ENCODE peak calls at places on chromosomes 11 and 22, in ten cellular contexts. D, B, I, F, T, G, K, Y, H and Q are unnamed samples.

GRCh38 chr11:134686418-134686817 is 274.4 kb upstream of the B3GAT1 start:
- DNase-seq in D (no peak), B (no peak), I (no peak), F (no peak), T (no peak), G (no peak), K (no peak), Y (no peak), H (no peak), Q (no peak)

GRCh38 chr11:19526119-19526518 is 186.5 kb upstream of the NAV2 start:
- DNase-seq in D (no peak), B (no peak), I (no peak), F (no peak), T (no peak), G (no peak), K (no peak), Y (no peak), H (no peak), Q (no peak)

GRCh38 chr11:25094085-25094802 is 597.4 kb downstream of the LUZP2 start:
- DNase-seq in D (no peak), B (no peak), I (no peak), F (no peak), T (no peak), G (no peak), K (no peak), Y (no peak), H (no peak), Q (no peak)

GRCh38 chr11:125512106-125512505 is 16.0 kb upstream of the FEZ1 start:
- DNase-seq in D (no peak), B (no peak), I (no peak), F (no peak), T (no peak), G (no peak), K (no peak), Y (no peak), H (no peak), Q (no peak)

GRCh38 chr11:2775626-2776350 is 76.0 kb upstream of the KCNQ1OT1 start:
- DNase-seq in D (no peak), B (peak; percentile 14), I (no peak), F (no peak), T (no peak), G (no peak), K (peak; percentile 27), Y (no peak), H (no peak), Q (no peak)

GRCh38 chr11:94151903-94152677 is 23.4 kb downstream of the PANX1 start:
- DNase-seq in D (peak; percentile 61), B (no peak), I (no peak), F (peak; percentile 74), T (no peak), G (peak; percentile 96), K (no peak), Y (no peak), H (peak; percentile 89), Q (peak; percentile 50)

GRCh38 chr11:65422633-65423515 is at the start of gene NEAT1:
- DNase-seq in D (peak; percentile 98), B (peak; percentile 100), I (peak; percentile 95), F (peak; percentile 95), T (peak; percentile 74), G (peak; percentile 93), K (peak; percentile 93), Y (peak; percentile 99), H (peak; percentile 87), Q (peak; percentile 96)

GRCh38 chr11:102012946-102013345 is 34.3 kb upstream of the CFAP300 start:
- DNase-seq in D (no peak), B (no peak), I (no peak), F (no peak), T (no peak), G (no peak), K (no peak), Y (no peak), H (peak; percentile 6), Q (no peak)

GRCh38 chr11:76247091-76247490 is 40.8 kb upstream of the WNT11 start:
- DNase-seq in D (no peak), B (no peak), I (no peak), F (no peak), T (no peak), G (no peak), K (no peak), Y (no peak), H (no peak), Q (no peak)

GRCh38 chr22:39348909-39349505 is 784 bp upstream of the SYNGR1 start:
- DNase-seq in D (no peak), B (no peak), I (no peak), F (no peak), T (no peak), G (no peak), K (peak; percentile 56), Y (no peak), H (no peak), Q (no peak)

GRCh38 chr11:114340311-114341131 is 44.3 kb downstream of the NNMT start:
- DNase-seq in D (peak; percentile 88), B (peak; percentile 38), I (peak; percentile 54), F (peak; percentile 85), T (no peak), G (peak; percentile 85), K (peak; percentile 44), Y (no peak), H (peak; percentile 74), Q (no peak)

GRCh38 chr11:13883042-13883441 is 79.5 kb upstream of the SPON1 start:
- DNase-seq in D (no peak), B (peak; percentile 65), I (no peak), F (no peak), T (no peak), G (no peak), K (no peak), Y (no peak), H (no peak), Q (no peak)

GRCh38 chr22:50011447-50012200 is 941 bp downstream of the IL17REL start:
- DNase-seq in D (no peak), B (no peak), I (no peak), F (no peak), T (no peak), G (no peak), K (no peak), Y (no peak), H (no peak), Q (no peak)

GRCh38 chr11:94655291-94655690 is 88.1 kb downstream of the PIWIL4 start:
- DNase-seq in D (no peak), B (no peak), I (no peak), F (no peak), T (no peak), G (no peak), K (no peak), Y (no peak), H (no peak), Q (no peak)

GRCh38 chr11:57476883-57477506 is 16.7 kb downstream of the RTN4RL2 start:
- DNase-seq in D (no peak), B (peak; percentile 67), I (no peak), F (no peak), T (no peak), G (peak; percentile 66), K (no peak), Y (no peak), H (peak; percentile 36), Q (peak; percentile 66)
- TF ChIP-seq CTCF in D (peak; percentile 41), B (peak; percentile 37), I (peak; percentile 38), F (peak; percentile 33), T (peak; percentile 38), G (peak; percentile 61), K (no peak), Y (peak; percentile 59), H (peak; percentile 40), Q (peak; percentile 67)

GRCh38 chr11:30914143-30914762 is 328.1 kb upstream of the MPPED2 start:
- DNase-seq in D (peak; percentile 66), B (peak; percentile 31), I (no peak), F (peak; percentile 64), T (no peak), G (peak; percentile 47), K (peak; percentile 76), Y (no peak), H (peak; percentile 50), Q (peak; percentile 48)
- TF ChIP-seq CTCF in D (peak; percentile 79), B (peak; percentile 12), I (peak; percentile 51), F (peak; percentile 84), T (peak; percentile 65), G (peak; percentile 53), K (peak; percentile 69), Y (no peak), H (peak; percentile 49), Q (peak; percentile 30)

GRCh38 chr11:22730319-22730718 is 63.9 kb downstream of the GAS2 start:
- DNase-seq in D (peak; percentile 15), B (no peak), I (no peak), F (no peak), T (no peak), G (peak; percentile 30), K (no peak), Y (no peak), H (no peak), Q (peak; percentile 14)
- TF ChIP-seq CTCF in D (no peak), B (no peak), I (no peak), F (peak; percentile 20), T (peak; percentile 46), G (peak; percentile 45), K (peak; percentile 34), Y (peak; percentile 52), H (no peak), Q (no peak)

GRCh38 chr22:36855478-36855877 is 5.3 kb upstream of the NCF4 start:
- DNase-seq in D (no peak), B (no peak), I (no peak), F (no peak), T (no peak), G (no peak), K (no peak), Y (no peak), H (no peak), Q (no peak)

GRCh38 chr22:36852056-36852973 is 8.5 kb upstream of the NCF4 start:
- DNase-seq in D (no peak), B (no peak), I (no peak), F (no peak), T (no peak), G (no peak), K (no peak), Y (no peak), H (no peak), Q (no peak)

GRCh38 chr22:36850682-36851081 is 10.1 kb upstream of the NCF4 start:
- DNase-seq in D (no peak), B (no peak), I (no peak), F (no peak), T (no peak), G (no peak), K (no peak), Y (no peak), H (no peak), Q (no peak)

GRCh38 chr22:36856121-36856791 is 4.5 kb upstream of the NCF4 start:
- DNase-seq in D (peak; percentile 90), B (peak; percentile 92), I (peak; percentile 64), F (peak; percentile 74), T (peak; percentile 48), G (peak; percentile 76), K (peak; percentile 86), Y (peak; percentile 98), H (peak; percentile 74), Q (peak; percentile 95)

DNA sequence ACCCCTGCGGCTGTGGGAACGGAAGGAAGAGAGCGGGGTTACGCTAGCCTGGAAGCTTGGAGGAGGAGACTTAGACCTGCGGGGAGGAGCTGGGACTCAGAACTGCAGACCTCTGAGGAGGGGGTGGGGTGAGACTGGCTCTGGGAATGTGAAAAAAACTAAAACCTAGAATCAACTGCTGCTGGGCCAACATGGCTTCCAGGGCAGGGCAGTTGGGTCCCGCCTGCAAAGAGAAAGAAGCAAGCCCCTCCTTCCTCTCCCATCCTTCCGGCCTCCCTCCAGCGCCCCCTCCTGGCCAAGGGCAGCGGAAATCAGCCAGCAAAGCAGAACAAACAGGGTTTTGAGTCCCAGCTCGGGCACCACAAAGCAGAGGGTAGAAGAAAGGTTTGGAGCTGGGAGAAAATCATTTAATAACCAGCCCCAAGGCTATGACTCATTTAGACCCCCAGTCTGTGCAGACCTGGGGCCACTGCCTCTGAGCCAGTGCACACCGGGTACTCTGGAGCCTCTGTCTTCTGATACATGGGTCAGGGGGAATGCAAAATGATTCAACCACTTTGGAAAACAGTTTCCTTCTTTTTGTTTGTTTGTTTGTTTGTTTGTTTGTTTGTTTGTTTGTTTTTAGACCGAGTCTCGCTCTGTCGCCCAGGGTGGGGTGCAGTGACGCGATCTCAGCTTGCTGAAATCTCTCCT is 7.3 kb upstream of the NCF4 start:
- DNase-seq in D (peak; percentile 60), B (peak; percentile 75), I (no peak), F (peak; percentile 18), T (peak; percentile 40), G (peak; percentile 62), K (peak; percentile 50), Y (peak; percentile 87), H (peak; percentile 18), Q (peak; percentile 64)
- TF ChIP-seq CTCF in D (peak; percentile 84), B (peak; percentile 35), I (peak; percentile 46), F (peak; percentile 52), T (peak; percentile 63), G (peak; percentile 73), K (peak; percentile 59), Y (peak; percentile 66), H (peak; percentile 42), Q (no peak)